ENCODE peak calls at places on chromosomes 11 and 22, in six cellular contexts. A, M, B, P, Q and T are unnamed samples.

GRCh38 chr11:12540913-12541587 is 133.2 kb upstream of the TEAD1 start:
- DNase-seq in M (no peak), Q (no peak), P (no peak), B (no peak), A (no peak), T (no peak)

GRCh38 chr11:128029219-128029722 is 558.1 kb downstream of the ETS1 start:
- DNase-seq in M (no peak), Q (no peak), B (no peak), P (no peak), A (no peak), T (no peak)

GRCh38 chr11:43555811-43556210 is 124.7 kb upstream of the HSD17B12 start:
- DNase-seq in M (no peak), A (no peak), P (no peak), B (no peak), Q (no peak), T (no peak)

GRCh38 chr11:100785148-100785983 is 98.3 kb downstream of the ARHGAP42 start:
- DNase-seq in A (no peak), B (no peak), M (no peak), P (no peak), Q (no peak), T (no peak)

GRCh38 chr11:124779568-124779967 is 17.5 kb upstream of the ESAM start:
- DNase-seq in B (no peak), Q (no peak), A (no peak), M (no peak), P (no peak), T (no peak)

GRCh38 chr11:86587559-86588193 is 84.7 kb downstream of the ME3 start:
- DNase-seq in B (no peak), P (no peak), Q (no peak), A (no peak), M (no peak), T (no peak)

GRCh38 chr11:67178878-67179277 is 59.8 kb downstream of the KDM2A start:
- DNase-seq in Q (no peak), P (no peak), B (no peak), M (no peak), A (no peak), T (no peak)

GRCh38 chr11:110432713-110433392 is 3.1 kb downstream of the FDX1 start:
- DNase-seq in A (no peak), B (no peak), P (no peak), Q (no peak), M (no peak), T (no peak)

GRCh38 chr22:47100646-47101045 is 338.2 kb downstream of the TBC1D22A start:
- DNase-seq in A (no peak), M (no peak), P (no peak), Q (no peak), B (no peak), T (no peak)

GRCh38 chr11:83072689-83073242 is 1.1 kb upstream of the RAB30 start:
- DNase-seq in A (no peak), Q (peak), M (no peak), B (no peak), P (no peak), T (no peak)

GRCh38 chr22:45493286-45493771 is 9.4 kb upstream of the FBLN1 start:
- DNase-seq in A (no peak), B (no peak), Q (no peak), P (no peak), M (no peak), T (no peak)

GRCh38 chr11:6667733-6668374 is 12.2 kb upstream of the DCHS1 start:
- DNase-seq in M (no peak), Q (no peak), B (peak), A (no peak), P (peak), T (no peak)

GRCh38 chr11:92329644-92330043 is 105.0 kb downstream of the FAT3 start:
- DNase-seq in P (no peak), M (no peak), Q (no peak), B (no peak), A (peak), T (no peak)

GRCh38 chr11:12090061-12090572 is 20.3 kb upstream of the MICAL2 start:
- DNase-seq in M (no peak), P (no peak), B (no peak), Q (no peak), A (peak), T (peak)

GRCh38 chr11:66641834-66642233 is 3.3 kb downstream of the RBM4 start:
- DNase-seq in P (no peak), Q (no peak), B (no peak), A (peak), M (no peak), T (no peak)

GRCh38 chr11:58898106-58898505 is 41.2 kb upstream of the GLYATL1 start:
- DNase-seq in B (no peak), Q (no peak), P (no peak), M (no peak), A (no peak), T (no peak)

GRCh38 chr11:115112779-115113178 is 391.4 kb downstream of the CADM1 start:
- DNase-seq in P (no peak), Q (no peak), B (no peak), M (no peak), A (no peak), T (no peak)

GRCh38 chr22:50302041-50302541 is 5.4 kb downstream of the PLXNB2 start:
- DNase-seq in Q (no peak), B (no peak), A (no peak), P (no peak), M (no peak), T (no peak)

GRCh38 chr22:20887375-20887774 is 28.6 kb downstream of the SNAP29 start:
- DNase-seq in Q (no peak), M (no peak), A (no peak), B (no peak), P (no peak), T (no peak)

GRCh38 chr11:131441398-131441797 is 71.0 kb downstream of the NTM start:
- DNase-seq in B (no peak), P (no peak), M (no peak), Q (no peak), A (no peak), T (no peak)

GRCh38 chr11:67507242-67507890 is 596 bp downstream of the CDK2AP2 start:
- DNase-seq in M (no peak), B (no peak), Q (no peak), P (no peak), A (no peak), T (no peak)

GRCh38 chr22:25021976-25022711 is 69.6 kb downstream of the KIAA1671 start:
- DNase-seq in M (no peak), P (no peak), Q (no peak), A (no peak), B (no peak), T (no peak)

GRCh38 chr11:118194835-118195627 is 18.6 kb upstream of the SCN2B start:
- DNase-seq in Q (no peak), A (peak), P (no peak), M (no peak), B (no peak), T (no peak)

GRCh38 chr22:19765477-19766234 is 5.1 kb downstream of the TBX1 start:
- DNase-seq in M (no peak), A (no peak), Q (no peak), B (peak), P (no peak), T (no peak)

GRCh38 chr11:95456704-95457491 is 225.9 kb upstream of the SESN3 start:
- DNase-seq in M (no peak), A (no peak), P (no peak), B (no peak), Q (no peak), T (no peak)

GRCh38 chr11:67409261-67409666 is 5.4 kb downstream of the TBC1D10C start:
- DNase-seq in Q (peak), P (peak), B (peak), A (no peak), M (peak), T (peak)

GRCh38 chr11:88341852-88342251 is 4.3 kb upstream of the CTSC start:
- DNase-seq in P (no peak), M (no peak), A (peak), B (no peak), Q (no peak), T (no peak)

GRCh38 chr11:94325681-94326080 is 21.3 kb downstream of the IZUMO1R start:
- DNase-seq in Q (peak), M (peak), A (peak), B (peak), P (peak), T (peak)

GRCh38 chr22:19896665-19897355 is 42.1 kb upstream of the GNB1L start:
- DNase-seq in M (no peak), P (no peak), A (no peak), B (no peak), Q (peak), T (no peak)

GRCh38 chr11:65141896-65142494 is 7.7 kb upstream of the SYVN1 start:
- DNase-seq in M (no peak), A (no peak), B (no peak), Q (no peak), P (no peak), T (no peak)

GRCh38 chr11:9616858-9617257 is 43.4 kb downstream of the WEE1 start:
- DNase-seq in A (no peak), P (no peak), Q (peak), M (no peak), B (no peak), T (no peak)

GRCh38 chr11:27158763-27159679 is 118.4 kb downstream of the BBOX1 start:
- DNase-seq in P (no peak), M (no peak), B (no peak), Q (peak), A (peak), T (peak)

GRCh38 chr11:456533-456932 is 6.5 kb downstream of the PTDSS2 start:
- DNase-seq in Q (peak), M (peak), B (peak), P (peak), A (no peak), T (no peak)

GRCh38 chr11:12195773-12196172 is 85.4 kb downstream of the MICAL2 start:
- DNase-seq in Q (peak), B (peak), A (no peak), P (peak), M (peak), T (no peak)

GRCh38 chr22:20741634-20742581 is 32.0 kb upstream of the SERPIND1 start:
- DNase-seq in P (peak), A (no peak), B (peak), M (peak), Q (peak), T (peak)